ENCODE peak calls at places on chromosomes 1 and 21, in four cellular contexts. K, V, L and P are unnamed samples.

GRCh38 chr1:185257947-185258203 is 59.2 kb downstream of the IVNS1ABP start:
- DNase-seq in K (no peak), V (peak; percentile 21), L (peak; percentile 32), P (no peak)

GRCh38 chr1:236365999-236366570 is 28.0 kb upstream of the EDARADD start:
- DNase-seq in K (no peak), V (no peak), L (no peak), P (no peak)

GRCh38 chr1:36306210-36306901 is at the start of gene SH3D21:
- DNase-seq in K (peak; percentile 73), V (peak; percentile 25), L (no peak), P (peak; percentile 69)

GRCh38 chr1:116855788-116856187 is 53.9 kb upstream of the PTGFRN start:
- DNase-seq in K (no peak), V (peak; percentile 71), L (peak; percentile 79), P (no peak)

GRCh38 chr21:19864456-19864855 is 1133.8 kb upstream of the NCAM2 start:
- DNase-seq in K (no peak), V (no peak), L (no peak), P (no peak)

GRCh38 chr1:32733573-32734321 is 31.2 kb upstream of the SYNC start:
- DNase-seq in K (peak; percentile 61), V (peak; percentile 35), L (no peak), P (peak; percentile 23)

GRCh38 chr1:39130297-39130696 is 74.2 kb upstream of the MACF1 start:
- DNase-seq in K (no peak), V (peak; percentile 82), L (peak; percentile 89), P (no peak)

GRCh38 chr1:53919675-53920066 is 25.7 kb downstream of the DIO1 start:
- DNase-seq in K (no peak), V (no peak), L (no peak), P (peak; percentile 68)

GRCh38 chr1:97640677-97641076 is 280.2 kb downstream of the DPYD start:
- DNase-seq in K (no peak), V (no peak), L (peak; percentile 18), P (no peak)

GRCh38 chr1:163264256-163264655 is 57.5 kb upstream of the NUF2 start:
- DNase-seq in K (no peak), V (no peak), L (peak; percentile 39), P (no peak)

GRCh38 chr1:178725603-178726517 is 816 bp downstream of the RALGPS2 start:
- DNase-seq in K (peak; percentile 66), V (peak; percentile 84), L (peak; percentile 76), P (peak; percentile 80)

GRCh38 chr1:236699366-236699765 is 13.1 kb downstream of the ACTN2 start:
- DNase-seq in K (no peak), V (peak; percentile 77), L (peak; percentile 19), P (no peak)

GRCh38 chr21:45431781-45432572 is 27.0 kb downstream of the COL18A1 start:
- DNase-seq in K (no peak), V (no peak), L (peak; percentile 11), P (no peak)

GRCh38 chr1:230211436-230212145 is 144.6 kb downstream of the GALNT2 start:
- DNase-seq in K (no peak), V (no peak), L (no peak), P (no peak)

GRCh38 chr1:230210326-230210978 is 143.4 kb downstream of the GALNT2 start:
- DNase-seq in K (no peak), V (peak; percentile 29), L (peak; percentile 90), P (no peak)

GRCh38 chr1:230212405-230212936 is 145.4 kb downstream of the GALNT2 start:
- DNase-seq in K (no peak), V (no peak), L (no peak), P (peak; percentile 21)

GRCh38 chr1:230208619-230209261 is 141.7 kb downstream of the GALNT2 start:
- DNase-seq in K (no peak), V (no peak), L (no peak), P (peak; percentile 83)

DNA sequence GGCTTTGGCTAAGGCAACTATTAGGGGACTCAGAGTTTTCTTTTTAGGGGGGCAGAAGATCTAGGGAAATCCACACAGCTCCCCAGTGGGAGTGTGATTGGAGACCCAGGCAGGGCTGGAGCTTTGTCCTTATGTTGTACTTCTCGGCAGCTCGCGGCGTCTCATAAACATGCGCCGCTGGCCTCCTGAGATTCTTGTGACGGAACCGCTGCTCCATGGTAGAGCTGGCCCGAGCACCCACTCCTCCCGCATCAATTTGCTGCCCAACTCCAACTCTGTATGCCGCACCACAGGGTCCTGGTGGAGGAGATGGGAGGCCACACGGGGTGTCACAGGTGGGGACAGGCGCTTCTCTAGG is 143.9 kb downstream of the GALNT2 start:
- DNase-seq in K (no peak), V (peak; percentile 32), L (no peak), P (no peak)
- TF ChIP-seq CTCF in K (no peak), V (no peak), L (no peak), P (no peak)

GRCh38 chr1:248618878-248619277 is 16.0 kb downstream of the OR2T11 start:
- DNase-seq in K (peak; percentile 57), V (peak; percentile 52), L (peak; percentile 50), P (peak; percentile 77)
- TF ChIP-seq CTCF in K (peak; percentile 52), V (peak; percentile 69), L (peak; percentile 63), P (peak; percentile 79)

DNA sequence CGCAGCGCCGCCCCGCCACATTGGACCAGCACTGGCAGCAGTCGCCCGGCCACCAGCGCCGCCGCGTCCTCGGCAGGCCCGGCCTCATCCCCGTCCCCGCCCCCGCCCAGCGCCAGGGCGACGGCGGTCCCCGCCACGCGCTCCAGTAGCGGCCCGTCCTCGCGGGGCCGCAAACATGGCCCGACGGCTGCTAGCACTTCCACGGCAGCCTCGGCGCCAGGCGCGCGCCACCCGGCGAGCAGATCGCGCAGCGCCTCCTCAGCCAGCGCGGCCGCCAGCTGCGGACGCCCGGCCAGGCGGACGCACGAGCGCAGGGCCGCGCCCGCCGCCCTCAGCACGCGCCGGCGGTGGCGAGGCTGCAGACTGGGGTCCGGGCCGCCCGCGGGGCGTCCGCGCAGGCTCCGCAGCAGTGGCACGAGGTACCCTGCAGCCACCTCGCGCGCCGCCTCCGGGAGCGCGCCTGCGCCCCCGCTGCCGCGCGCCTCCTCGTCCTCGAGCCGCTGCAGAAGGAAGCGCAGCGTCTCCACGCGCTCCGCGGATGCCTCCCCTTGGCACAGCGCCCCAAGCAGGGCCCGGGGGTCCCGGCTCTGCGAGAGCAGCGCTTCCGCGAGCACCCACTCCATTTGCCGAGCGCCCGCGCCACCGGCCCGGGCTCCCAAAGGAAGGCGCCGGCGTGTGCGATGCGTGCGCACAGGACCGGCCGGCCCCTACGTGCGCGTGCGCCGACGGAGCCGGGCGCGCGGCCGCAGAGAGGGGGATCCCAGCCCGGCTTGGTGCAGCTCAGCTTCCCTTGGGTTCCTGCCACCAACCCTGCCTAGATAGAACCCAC is at the start of gene TARBP1:
- DNase-seq in K (peak; percentile 86), V (peak; percentile 79), L (peak; percentile 62), P (peak; percentile 79)
- TF ChIP-seq CTCF in K (no peak), V (peak; percentile 1), L (peak; percentile 35), P (no peak)

DNA sequence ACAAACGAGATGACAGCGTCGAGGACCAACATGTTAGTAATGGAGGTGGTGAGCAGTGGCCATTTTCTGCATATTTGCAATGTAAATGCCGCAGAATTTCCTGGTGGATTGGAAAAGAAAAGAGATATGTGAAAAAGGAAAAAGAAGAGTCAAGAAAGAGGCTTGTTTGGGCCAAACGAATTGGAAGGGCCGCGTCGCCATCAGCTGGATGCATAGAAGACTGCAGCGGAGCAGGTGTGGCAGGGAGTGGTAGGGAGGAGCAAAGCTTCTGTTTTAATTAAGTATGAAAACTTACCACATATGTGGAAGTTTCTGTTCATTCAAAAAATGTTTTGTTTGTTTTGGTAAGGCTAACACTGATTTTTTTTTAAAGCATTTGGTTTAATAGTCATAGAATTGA is 690.7 kb downstream of the NCAM2 start:
- DNase-seq in K (peak; percentile 35), V (peak; percentile 51), L (peak; percentile 6), P (peak; percentile 1)
- TF ChIP-seq CTCF in K (peak; percentile 4), V (peak; percentile 53), L (peak; percentile 33), P (no peak)

GRCh38 chr21:25790122-25790951 is 55.6 kb downstream of the GABPA start:
- DNase-seq in K (no peak), V (peak; percentile 56), L (peak; percentile 57), P (peak; percentile 23)
- TF ChIP-seq CTCF in K (peak; percentile 28), V (peak; percentile 36), L (peak; percentile 48), P (peak; percentile 60)

GRCh38 chr1:160538985-160539651 is 16.1 kb upstream of the SLAMF6 start:
- DNase-seq in K (no peak), V (no peak), L (no peak), P (no peak)

GRCh38 chr1:160540859-160541233 is 17.8 kb upstream of the SLAMF6 start:
- DNase-seq in K (no peak), V (no peak), L (no peak), P (no peak)

GRCh38 chr1:160537714-160538665 is 14.9 kb upstream of the SLAMF6 start:
- DNase-seq in K (no peak), V (no peak), L (no peak), P (no peak)

GRCh38 chr1:160539896-160540858 is 17.1 kb upstream of the SLAMF6 start:
- DNase-seq in K (no peak), V (peak; percentile 4), L (no peak), P (peak; percentile 60)

GRCh38 chr1:160534823-160535605 is 12.0 kb upstream of the SLAMF6 start:
- DNase-seq in K (no peak), V (no peak), L (no peak), P (no peak)
- TF ChIP-seq CTCF in K (no peak), V (no peak), L (no peak), P (peak; percentile 13)

GRCh38 chr1:167538657-167539056 is 14.9 kb downstream of the CREG1 start:
- DNase-seq in K (no peak), V (no peak), L (no peak), P (no peak)
- TF ChIP-seq CTCF in K (no peak), V (no peak), L (peak; percentile 9), P (no peak)

GRCh38 chr1:109598655-109599054 is 20.8 kb downstream of the GNAT2 start:
- DNase-seq in K (no peak), V (no peak), L (no peak), P (no peak)
- TF ChIP-seq CTCF in K (no peak), V (no peak), L (peak; percentile 18), P (peak; percentile 23)